ENCODE peak calls at places on chromosome 21, in six cellular contexts. One of them, this sample, is unnamed.

GRCh38 chr21:25879203-25879602 is 144.4 kb downstream of the GABPA start:
- DNase-seq in heart left ventricle: no peak
- DNase-seq in Karpas-422: no peak
- DNase-seq in colonic mucosa: no peak
- DNase-seq in lung: no peak
- DNase-seq in transverse colon: no peak
- DNase-seq in this sample: no peak

GRCh38 chr21:36323032-36323431 is 3.0 kb downstream of the MORC3 start:
- DNase-seq in lung: no peak
- DNase-seq in heart left ventricle: no peak
- DNase-seq in Karpas-422: no peak
- DNase-seq in transverse colon: no peak
- DNase-seq in colonic mucosa: no peak
- DNase-seq in this sample: no peak

GRCh38 chr21:16309250-16309971 is 579.6 kb downstream of the USP25 start:
- DNase-seq in colonic mucosa: no peak
- DNase-seq in heart left ventricle: no peak
- DNase-seq in lung: no peak
- DNase-seq in transverse colon: no peak
- DNase-seq in Karpas-422: no peak
- DNase-seq in this sample: no peak

GRCh38 chr21:21165063-21165645 is 166.9 kb downstream of the NCAM2 start:
- DNase-seq in lung: no peak
- DNase-seq in colonic mucosa: no peak
- DNase-seq in heart left ventricle: peak
- DNase-seq in transverse colon: no peak
- DNase-seq in Karpas-422: no peak
- DNase-seq in this sample: no peak

GRCh38 chr21:14842641-14843040 is 222.2 kb downstream of the NRIP1 start:
- DNase-seq in heart left ventricle: no peak
- DNase-seq in lung: no peak
- DNase-seq in Karpas-422: no peak
- DNase-seq in colonic mucosa: no peak
- DNase-seq in transverse colon: no peak
- DNase-seq in this sample: no peak

GRCh38 chr21:34039678-34040382 is 33.5 kb upstream of the MRPS6 start:
- DNase-seq in heart left ventricle: no peak
- DNase-seq in colonic mucosa: no peak
- DNase-seq in transverse colon: no peak
- DNase-seq in Karpas-422: no peak
- DNase-seq in lung: no peak
- DNase-seq in this sample: no peak

GRCh38 chr21:18411565-18411964 is 8.0 kb upstream of the TMPRSS15 start:
- DNase-seq in colonic mucosa: no peak
- DNase-seq in lung: no peak
- DNase-seq in heart left ventricle: no peak
- DNase-seq in transverse colon: no peak
- DNase-seq in Karpas-422: no peak
- DNase-seq in this sample: no peak

GRCh38 chr21:43716376-43717165 is 2.4 kb upstream of the PDXK start:
- DNase-seq in heart left ventricle: no peak
- DNase-seq in lung: no peak
- DNase-seq in transverse colon: peak
- DNase-seq in Karpas-422: peak
- DNase-seq in colonic mucosa: no peak
- DNase-seq in this sample: peak

GRCh38 chr21:27164208-27165172 is 197.6 kb upstream of the ADAMTS5 start:
- DNase-seq in transverse colon: no peak
- DNase-seq in colonic mucosa: no peak
- DNase-seq in Karpas-422: no peak
- DNase-seq in heart left ventricle: no peak
- DNase-seq in lung: no peak
- DNase-seq in this sample: no peak

GRCh38 chr21:39633770-39634181 is 21.0 kb downstream of the B3GALT5 start:
- DNase-seq in heart left ventricle: no peak
- DNase-seq in transverse colon: no peak
- DNase-seq in lung: no peak
- DNase-seq in colonic mucosa: no peak
- DNase-seq in Karpas-422: no peak
- DNase-seq in this sample: no peak
- H3K4me3 ChIP-seq in heart left ventricle: no peak
- H3K4me3 ChIP-seq in transverse colon: no peak
- H3K4me3 ChIP-seq in lung: no peak
- H3K4me3 ChIP-seq in colonic mucosa: no peak
- H3K4me3 ChIP-seq in Karpas-422: no peak
- H3K4me3 ChIP-seq in this sample: no peak

DNA sequence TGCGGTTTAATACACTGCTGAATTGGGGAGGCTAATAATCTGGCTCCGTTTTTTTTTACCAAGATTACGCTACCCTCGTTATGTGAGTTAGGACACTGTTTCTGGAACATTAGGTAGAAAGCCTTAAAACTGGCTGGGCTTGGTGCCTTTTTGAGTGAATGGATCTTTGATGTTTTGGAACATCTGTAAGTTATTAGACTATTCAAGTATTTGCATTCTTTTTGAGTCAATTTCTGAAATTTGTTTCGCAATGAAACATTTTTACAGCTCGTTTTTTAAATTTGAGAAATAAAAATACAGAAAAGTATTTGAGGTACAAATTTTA is 106.9 kb downstream of the LTN1 start:
- DNase-seq in Karpas-422: no peak
- DNase-seq in lung: no peak
- DNase-seq in heart left ventricle: no peak
- DNase-seq in transverse colon: no peak
- DNase-seq in colonic mucosa: no peak
- DNase-seq in this sample: no peak
- H3K27ac ChIP-seq in Karpas-422: no peak
- H3K27ac ChIP-seq in lung: no peak
- H3K27ac ChIP-seq in heart left ventricle: peak
- H3K27ac ChIP-seq in transverse colon: peak
- H3K27ac ChIP-seq in colonic mucosa: no peak
- H3K27ac ChIP-seq in this sample: no peak

DNA sequence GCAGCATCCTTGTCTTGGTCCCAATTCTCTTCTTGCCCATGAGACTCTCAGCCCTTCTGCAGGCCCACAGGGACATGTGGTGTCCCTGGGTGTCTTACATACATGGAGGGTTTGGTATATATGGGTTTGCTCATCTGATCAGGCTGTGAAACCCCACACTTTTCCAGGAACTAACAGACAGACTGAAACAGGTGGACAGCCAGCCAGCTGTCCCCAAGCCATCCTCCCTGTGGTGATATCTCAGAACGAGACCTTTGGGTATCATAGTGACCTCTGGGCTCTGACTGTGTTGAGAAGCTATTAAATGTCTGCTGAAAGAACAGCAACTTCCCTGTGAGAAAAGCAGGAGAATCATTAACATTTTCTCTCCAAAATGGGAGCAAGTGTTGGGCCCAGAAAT is 115.5 kb upstream of the PAXBP1 start:
- DNase-seq in transverse colon: no peak
- DNase-seq in colonic mucosa: no peak
- DNase-seq in heart left ventricle: no peak
- DNase-seq in Karpas-422: no peak
- DNase-seq in lung: no peak
- DNase-seq in this sample: no peak
- H3K4me3 ChIP-seq in transverse colon: no peak
- H3K4me3 ChIP-seq in colonic mucosa: no peak
- H3K4me3 ChIP-seq in heart left ventricle: no peak
- H3K4me3 ChIP-seq in Karpas-422: no peak
- H3K4me3 ChIP-seq in lung: no peak
- H3K4me3 ChIP-seq in this sample: no peak

GRCh38 chr21:37337179-37337578 is 29.4 kb upstream of the DYRK1A start:
- DNase-seq in Karpas-422: no peak
- DNase-seq in colonic mucosa: no peak
- DNase-seq in transverse colon: no peak
- DNase-seq in lung: no peak
- DNase-seq in heart left ventricle: no peak
- DNase-seq in this sample: no peak

GRCh38 chr21:37341254-37341960 is 25.2 kb upstream of the DYRK1A start:
- DNase-seq in colonic mucosa: no peak
- DNase-seq in lung: no peak
- DNase-seq in Karpas-422: no peak
- DNase-seq in heart left ventricle: no peak
- DNase-seq in transverse colon: no peak
- DNase-seq in this sample: no peak

GRCh38 chr21:37337831-37338230 is 28.7 kb upstream of the DYRK1A start:
- DNase-seq in transverse colon: no peak
- DNase-seq in Karpas-422: no peak
- DNase-seq in colonic mucosa: no peak
- DNase-seq in lung: no peak
- DNase-seq in heart left ventricle: no peak
- DNase-seq in this sample: no peak

GRCh38 chr21:37339527-37339889 is 27.1 kb upstream of the DYRK1A start:
- DNase-seq in transverse colon: no peak
- DNase-seq in heart left ventricle: no peak
- DNase-seq in Karpas-422: no peak
- DNase-seq in lung: no peak
- DNase-seq in colonic mucosa: no peak
- DNase-seq in this sample: no peak

DNA sequence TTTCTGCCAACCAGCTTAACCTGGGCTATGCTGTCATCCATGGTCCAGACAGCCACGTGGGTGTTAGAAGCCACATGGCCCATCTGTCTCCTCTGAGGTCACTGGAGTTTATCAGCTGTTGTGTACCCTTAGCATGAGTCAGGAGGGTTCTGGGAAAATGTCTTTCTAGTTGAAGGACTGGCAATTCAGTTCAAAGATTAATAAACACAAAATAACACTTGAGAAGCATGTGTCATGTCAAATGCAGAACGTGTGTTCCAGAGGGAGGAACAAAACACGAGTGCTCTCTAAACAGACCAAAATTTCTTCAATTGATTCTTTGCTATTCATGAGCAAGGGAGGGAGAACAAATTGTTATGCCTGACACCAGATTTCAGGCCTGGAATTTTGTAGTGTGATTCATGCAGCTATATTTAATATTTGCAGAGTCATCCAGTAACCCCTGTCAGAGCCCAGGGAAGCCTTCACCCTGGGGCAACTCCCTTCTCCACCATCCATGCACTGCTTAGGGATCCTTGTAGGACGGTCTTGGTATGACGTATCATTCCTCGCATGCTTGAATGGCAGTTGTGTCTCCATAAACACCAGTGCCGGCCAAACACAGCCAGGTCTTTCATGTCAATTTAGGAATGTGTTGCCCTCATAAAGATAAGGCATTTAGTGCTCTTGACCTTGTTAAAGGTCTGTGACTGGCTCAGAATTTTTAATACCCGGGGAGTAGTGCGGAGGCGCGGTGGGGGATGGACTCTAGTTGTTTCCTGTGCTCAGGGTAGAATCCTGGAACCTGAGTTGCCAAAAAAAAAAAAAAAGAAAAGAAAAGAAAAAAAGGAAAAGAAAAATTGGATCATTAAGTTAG is 27.7 kb upstream of the DYRK1A start:
- DNase-seq in Karpas-422: no peak
- DNase-seq in transverse colon: no peak
- DNase-seq in heart left ventricle: peak
- DNase-seq in colonic mucosa: peak
- DNase-seq in lung: peak
- DNase-seq in this sample: no peak
- H3K27ac ChIP-seq in Karpas-422: no peak
- H3K27ac ChIP-seq in transverse colon: peak
- H3K27ac ChIP-seq in heart left ventricle: peak
- H3K27ac ChIP-seq in colonic mucosa: no peak
- H3K27ac ChIP-seq in lung: peak
- H3K27ac ChIP-seq in this sample: no peak

GRCh38 chr21:35256468-35256988 is 207.4 kb upstream of the RUNX1 start:
- DNase-seq in Karpas-422: no peak
- DNase-seq in colonic mucosa: peak
- DNase-seq in lung: peak
- DNase-seq in heart left ventricle: peak
- DNase-seq in transverse colon: peak
- DNase-seq in this sample: peak
- H3K4me3 ChIP-seq in Karpas-422: no peak
- H3K4me3 ChIP-seq in colonic mucosa: no peak
- H3K4me3 ChIP-seq in lung: no peak
- H3K4me3 ChIP-seq in heart left ventricle: no peak
- H3K4me3 ChIP-seq in transverse colon: peak
- H3K4me3 ChIP-seq in this sample: no peak

GRCh38 chr21:39881661-39882060 is 14.4 kb downstream of the PCP4 start:
- DNase-seq in Karpas-422: no peak
- DNase-seq in heart left ventricle: no peak
- DNase-seq in lung: no peak
- DNase-seq in colonic mucosa: no peak
- DNase-seq in transverse colon: no peak
- DNase-seq in this sample: no peak
- H3K27ac ChIP-seq in Karpas-422: no peak
- H3K27ac ChIP-seq in heart left ventricle: no peak
- H3K27ac ChIP-seq in lung: no peak
- H3K27ac ChIP-seq in colonic mucosa: no peak
- H3K27ac ChIP-seq in transverse colon: no peak
- H3K27ac ChIP-seq in this sample: no peak

GRCh38 chr21:28745131-28746055 is 247.3 kb downstream of the LTN1 start:
- DNase-seq in transverse colon: peak
- DNase-seq in colonic mucosa: peak
- DNase-seq in lung: peak
- DNase-seq in heart left ventricle: peak
- DNase-seq in Karpas-422: peak
- DNase-seq in this sample: peak
- H3K4me3 ChIP-seq in transverse colon: peak
- H3K4me3 ChIP-seq in colonic mucosa: peak
- H3K4me3 ChIP-seq in lung: no peak
- H3K4me3 ChIP-seq in heart left ventricle: peak
- H3K4me3 ChIP-seq in Karpas-422: peak
- H3K4me3 ChIP-seq in this sample: peak

GRCh38 chr21:32370971-32371766 is 21.6 kb downstream of the URB1 start:
- DNase-seq in transverse colon: no peak
- DNase-seq in heart left ventricle: no peak
- DNase-seq in Karpas-422: no peak
- DNase-seq in colonic mucosa: no peak
- DNase-seq in lung: no peak
- DNase-seq in this sample: no peak

GRCh38 chr21:32368386-32368785 is 24.4 kb downstream of the URB1 start:
- DNase-seq in lung: no peak
- DNase-seq in Karpas-422: no peak
- DNase-seq in colonic mucosa: no peak
- DNase-seq in transverse colon: no peak
- DNase-seq in heart left ventricle: no peak
- DNase-seq in this sample: no peak

GRCh38 chr21:32371913-32372314 is 20.9 kb downstream of the URB1 start:
- DNase-seq in lung: no peak
- DNase-seq in Karpas-422: no peak
- DNase-seq in transverse colon: no peak
- DNase-seq in colonic mucosa: no peak
- DNase-seq in heart left ventricle: no peak
- DNase-seq in this sample: peak

GRCh38 chr21:32377506-32377905 is 15.3 kb downstream of the URB1 start:
- DNase-seq in heart left ventricle: no peak
- DNase-seq in lung: no peak
- DNase-seq in Karpas-422: no peak
- DNase-seq in colonic mucosa: no peak
- DNase-seq in transverse colon: no peak
- DNase-seq in this sample: no peak

GRCh38 chr21:32372755-32373154 is 20.1 kb downstream of the URB1 start:
- DNase-seq in Karpas-422: no peak
- DNase-seq in transverse colon: no peak
- DNase-seq in lung: no peak
- DNase-seq in heart left ventricle: no peak
- DNase-seq in colonic mucosa: no peak
- DNase-seq in this sample: no peak
- H3K27ac ChIP-seq in Karpas-422: no peak
- H3K27ac ChIP-seq in transverse colon: peak
- H3K27ac ChIP-seq in lung: no peak
- H3K27ac ChIP-seq in heart left ventricle: peak
- H3K27ac ChIP-seq in colonic mucosa: no peak
- H3K27ac ChIP-seq in this sample: peak

This sample was measured in thyroid gland.